ENCODE peak calls at places on chromosomes 12 and 14, in six cellular contexts. B, A, F, W, V and K are unnamed samples.

GRCh38 chr12:20011200-20011599 is 357.1 kb upstream of the PDE3A start:
- DNase-seq in B (no peak), A (no peak), F (no peak), W (no peak), V (peak; percentile 71), K (no peak)

GRCh38 chr12:105474672-105475071 is 144.2 kb downstream of the C12orf75 start:
- DNase-seq in B (no peak), A (peak; percentile 62), F (no peak), W (no peak), V (no peak), K (no peak)

GRCh38 chr12:70692681-70693288 is 55.6 kb upstream of the PTPRB start:
- DNase-seq in B (peak; percentile 17), A (peak; percentile 41), F (peak; percentile 7), W (peak; percentile 6), V (peak; percentile 72), K (no peak)

GRCh38 chr12:101620762-101621133 is 26.0 kb downstream of the MYBPC1 start:
- DNase-seq in B (no peak), A (no peak), F (no peak), W (no peak), V (no peak), K (no peak)

GRCh38 chr12:94282675-94283074 is 134.3 kb downstream of the PLXNC1 start:
- DNase-seq in B (no peak), A (no peak), F (no peak), W (no peak), V (peak; percentile 40), K (no peak)

GRCh38 chr14:74922752-74923401 is at the start of gene RPS6KL1:
- DNase-seq in B (peak; percentile 80), A (peak; percentile 51), F (peak; percentile 97), W (peak; percentile 94), V (peak; percentile 82), K (peak; percentile 93)

GRCh38 chr12:128513831-128514230 is 246.9 kb downstream of the TMEM132C start:
- DNase-seq in B (no peak), A (no peak), F (peak; percentile 53), W (no peak), V (no peak), K (no peak)

GRCh38 chr14:52545584-52546317 is 6.6 kb downstream of the TXNDC16 start:
- DNase-seq in B (no peak), A (no peak), F (no peak), W (no peak), V (no peak), K (no peak)

GRCh38 chr14:77043177-77043983 is 14.9 kb upstream of the IRF2BPL start:
- DNase-seq in B (no peak), A (peak; percentile 83), F (no peak), W (peak; percentile 45), V (peak; percentile 91), K (peak; percentile 38)

GRCh38 chr12:84643993-84644392 is 268.6 kb downstream of the SLC6A15 start:
- DNase-seq in B (no peak), A (no peak), F (no peak), W (no peak), V (no peak), K (no peak)

GRCh38 chr14:43651185-43651787 is 855.8 kb downstream of the FSCB start:
- DNase-seq in B (no peak), A (no peak), F (no peak), W (no peak), V (no peak), K (no peak)

GRCh38 chr14:61320806-61321384 is 484 bp upstream of the PRKCH start:
- DNase-seq in B (no peak), A (no peak), F (no peak), W (no peak), V (no peak), K (no peak)

GRCh38 chr12:6963016-6963731 is 7.3 kb downstream of the PHB2 start:
- DNase-seq in B (no peak), A (no peak), F (no peak), W (no peak), V (no peak), K (peak; percentile 28)

GRCh38 chr12:110022980-110023633 is 23.9 kb downstream of the ANKRD13A start:
- DNase-seq in B (no peak), A (peak; percentile 46), F (peak; percentile 7), W (no peak), V (peak; percentile 37), K (no peak)

GRCh38 chr12:110046451-110047187 is 1.7 kb downstream of the C12orf76 start:
- DNase-seq in B (no peak), A (no peak), F (no peak), W (no peak), V (peak; percentile 72), K (no peak)

DNA sequence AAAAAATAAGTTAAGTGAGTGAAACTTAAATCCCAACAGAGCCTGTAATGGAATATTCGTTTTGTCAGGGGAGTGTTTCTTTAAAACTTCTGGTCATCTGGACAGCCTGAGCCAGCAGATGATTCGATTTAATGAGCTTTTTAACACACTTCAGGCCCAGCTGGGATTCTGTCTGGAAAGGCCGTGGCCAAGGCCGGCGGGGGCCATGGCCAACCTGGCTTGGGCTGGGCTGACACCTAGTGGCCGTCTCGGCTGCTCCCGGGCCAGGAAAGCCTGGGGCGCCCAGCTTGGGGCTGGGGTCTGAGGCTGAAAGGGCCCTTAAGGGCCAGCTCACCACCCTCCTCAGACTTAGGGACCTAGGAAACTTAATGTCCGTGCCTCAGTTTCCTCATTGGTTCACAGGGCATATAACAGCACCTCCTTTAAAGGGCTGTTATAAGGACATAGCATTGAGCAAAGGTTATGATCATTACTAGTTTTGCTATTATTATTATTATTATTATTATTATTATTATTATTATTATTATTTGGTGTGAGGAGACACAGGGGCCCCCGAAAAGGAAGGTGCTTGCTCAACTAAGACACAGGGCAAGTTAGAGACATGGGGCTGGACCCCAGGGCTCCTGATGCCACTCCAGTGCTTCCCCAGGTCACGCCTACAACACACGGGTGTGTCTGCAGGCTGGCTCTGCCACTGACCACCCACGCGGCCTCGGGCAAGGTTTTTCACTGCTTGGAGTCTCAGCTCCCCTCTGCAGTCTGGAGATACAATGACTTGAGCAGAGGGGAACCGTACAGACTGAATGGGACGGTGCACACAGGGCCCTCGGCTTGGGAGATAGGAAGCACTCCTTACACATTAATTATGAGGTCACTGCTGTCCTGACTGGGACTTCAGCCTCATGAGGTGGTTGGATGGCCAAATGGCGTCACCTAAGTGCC is 84.0 kb downstream of the SYNE3 start:
- DNase-seq in B (peak; percentile 65), A (no peak), F (peak; percentile 73), W (peak; percentile 69), V (peak; percentile 47), K (no peak)
- TF ChIP-seq CTCF in B (peak; percentile 88), A (peak; percentile 82), F (peak; percentile 78), W (peak; percentile 88), V (peak; percentile 88), K (peak; percentile 60)

DNA sequence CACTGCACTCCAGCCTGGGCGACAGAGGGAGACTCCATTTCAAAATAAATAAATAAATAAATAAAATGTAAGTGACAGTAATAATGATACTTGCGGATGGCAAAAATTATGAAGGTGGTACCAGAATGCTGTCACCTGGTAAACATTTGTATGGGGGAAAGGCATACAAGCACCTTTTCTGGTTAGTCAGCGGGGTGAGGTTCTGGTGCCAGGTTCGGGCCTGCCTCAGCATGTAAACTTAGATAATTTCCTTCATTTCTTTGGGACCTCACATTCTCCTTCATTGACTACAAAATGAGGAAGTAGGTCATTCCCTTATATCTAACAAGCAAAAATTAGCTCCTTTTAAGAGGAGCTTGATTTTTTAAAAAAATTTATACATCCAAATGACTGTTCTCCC is 10.8 kb downstream of the VTI1B start:
- DNase-seq in B (no peak), A (no peak), F (no peak), W (no peak), V (no peak), K (no peak)
- TF ChIP-seq CTCF in B (no peak), A (no peak), F (no peak), W (no peak), V (no peak), K (no peak)

DNA sequence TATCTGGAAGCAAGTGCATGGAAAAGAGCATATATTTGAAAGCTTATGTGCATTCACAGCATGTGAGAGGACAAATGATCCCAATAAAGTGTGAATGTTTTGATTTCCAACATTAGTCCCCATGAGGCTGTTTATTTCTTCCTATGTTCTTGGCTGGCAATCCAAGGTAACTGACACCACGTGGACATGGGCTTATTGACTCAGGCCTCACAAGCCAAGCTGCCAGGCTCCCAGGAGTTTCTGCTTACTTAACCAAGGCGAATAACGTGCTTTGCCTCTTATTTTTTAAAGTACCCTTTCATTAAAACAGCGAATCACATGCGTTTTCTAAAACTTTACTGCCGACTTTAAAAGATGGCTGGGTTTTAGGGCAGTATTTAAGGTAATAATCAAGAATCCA is 441.7 kb downstream of the FUT8 start:
- DNase-seq in B (no peak), A (no peak), F (no peak), W (no peak), V (no peak), K (no peak)
- TF ChIP-seq CTCF in B (no peak), A (no peak), F (no peak), W (no peak), V (no peak), K (no peak)

GRCh38 chr14:54000341-54000811 is 43.8 kb upstream of the BMP4 start:
- DNase-seq in B (no peak), A (peak; percentile 45), F (no peak), W (no peak), V (peak; percentile 51), K (no peak)

GRCh38 chr14:54002653-54003052 is 46.0 kb upstream of the BMP4 start:
- DNase-seq in B (no peak), A (peak; percentile 60), F (no peak), W (no peak), V (peak; percentile 30), K (no peak)

GRCh38 chr14:54003064-54003463 is 46.4 kb upstream of the BMP4 start:
- DNase-seq in B (no peak), A (no peak), F (no peak), W (no peak), V (no peak), K (no peak)

GRCh38 chr14:53999061-53999488 is 42.5 kb upstream of the BMP4 start:
- DNase-seq in B (no peak), A (peak; percentile 84), F (peak; percentile 12), W (peak; percentile 56), V (peak; percentile 73), K (no peak)

DNA sequence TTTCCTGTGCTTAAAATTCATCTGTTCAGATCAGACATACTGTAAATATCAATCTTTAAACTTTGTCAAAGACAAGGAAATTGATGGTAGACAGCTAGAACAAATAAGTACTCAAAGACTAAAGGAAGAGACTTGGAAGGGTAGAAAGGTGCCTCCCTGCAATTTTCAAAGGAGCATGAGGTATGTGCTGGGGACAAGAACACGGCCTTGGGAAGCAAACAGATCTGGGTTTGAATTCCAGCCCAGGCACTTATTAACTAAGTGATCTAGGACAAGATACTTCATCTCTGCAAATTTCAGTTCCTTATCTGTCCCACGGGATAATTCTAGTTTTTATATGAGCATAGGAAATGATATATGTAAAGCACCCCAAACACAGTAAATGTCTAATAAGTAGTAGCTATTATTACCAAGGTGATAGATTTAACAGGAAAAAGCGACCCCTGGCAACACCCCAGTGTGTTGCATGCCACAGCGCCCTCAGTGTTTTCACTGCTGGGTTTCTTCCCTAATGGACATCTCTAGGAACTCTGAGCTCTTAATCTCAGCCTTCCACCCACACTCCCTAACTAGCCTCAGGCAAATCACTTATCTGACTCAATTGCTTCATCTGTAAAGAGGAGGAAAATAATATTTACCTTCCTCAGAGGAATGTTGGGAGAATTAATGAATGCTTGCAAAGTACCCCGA is 44.7 kb upstream of the BMP4 start:
- DNase-seq in B (no peak), A (no peak), F (peak; percentile 34), W (peak; percentile 19), V (no peak), K (no peak)
- TF ChIP-seq CTCF in B (no peak), A (no peak), F (peak; percentile 34), W (no peak), V (no peak), K (peak; percentile 8)